ENCODE peak calls at places on chromosomes 4 and X, in four cellular contexts. One of them, this sample, is unnamed.

GRCh38 chr4:7538518-7538917 is 103.8 kb upstream of the PSAPL1 start:
- DNase-seq in HepG2: no peak
- DNase-seq in SK-N-SH: no peak
- DNase-seq in HCT116: no peak
- DNase-seq in this sample: no peak

GRCh38 chrX:95427389-95427788 is 1257.3 kb upstream of the DIAPH2 start:
- DNase-seq in HepG2: no peak
- DNase-seq in SK-N-SH: no peak
- DNase-seq in HCT116: no peak
- DNase-seq in this sample: no peak

GRCh38 chrX:95762716-95763115 is 921.9 kb upstream of the DIAPH2 start:
- DNase-seq in HepG2: no peak
- DNase-seq in SK-N-SH: no peak
- DNase-seq in HCT116: no peak
- DNase-seq in this sample: no peak

GRCh38 chrX:32744906-32745305 is 466.4 kb downstream of the DMD start:
- DNase-seq in HepG2: no peak
- DNase-seq in SK-N-SH: no peak
- DNase-seq in HCT116: no peak
- DNase-seq in this sample: no peak

GRCh38 chr4:40262861-40263260 is 66.0 kb downstream of the RHOH start:
- DNase-seq in HepG2: no peak
- DNase-seq in SK-N-SH: no peak
- DNase-seq in HCT116: no peak
- DNase-seq in this sample: no peak

GRCh38 chr4:96809563-96809962 is 969.7 kb downstream of the PDHA2 start:
- DNase-seq in HepG2: no peak
- DNase-seq in SK-N-SH: no peak
- DNase-seq in HCT116: no peak
- DNase-seq in this sample: no peak

GRCh38 chrX:63513825-63514574 is 162.9 kb upstream of the SPIN4 start:
- DNase-seq in HepG2: no peak
- DNase-seq in SK-N-SH: no peak
- DNase-seq in HCT116: no peak
- DNase-seq in this sample: no peak

GRCh38 chr4:185567828-185568442 is 32.6 kb upstream of the PDLIM3 start:
- DNase-seq in HepG2: peak
- DNase-seq in SK-N-SH: no peak
- DNase-seq in HCT116: no peak
- DNase-seq in this sample: no peak

GRCh38 chr4:184376136-184376838 is 98.1 kb downstream of the IRF2 start:
- DNase-seq in HepG2: no peak
- DNase-seq in SK-N-SH: no peak
- DNase-seq in HCT116: no peak
- DNase-seq in this sample: no peak

GRCh38 chrX:92260102-92260501 is 480.9 kb downstream of the PCDH11X start:
- DNase-seq in HepG2: no peak
- DNase-seq in SK-N-SH: no peak
- DNase-seq in HCT116: no peak
- DNase-seq in this sample: no peak

GRCh38 chr4:385934-386707 is 48.5 kb downstream of the ZNF141 start:
- DNase-seq in HepG2: no peak
- DNase-seq in SK-N-SH: peak
- DNase-seq in HCT116: no peak
- DNase-seq in this sample: no peak

GRCh38 chr4:386708-387105 is 49.1 kb downstream of the ZNF141 start:
- DNase-seq in HepG2: no peak
- DNase-seq in SK-N-SH: no peak
- DNase-seq in HCT116: no peak
- DNase-seq in this sample: no peak

DNA sequence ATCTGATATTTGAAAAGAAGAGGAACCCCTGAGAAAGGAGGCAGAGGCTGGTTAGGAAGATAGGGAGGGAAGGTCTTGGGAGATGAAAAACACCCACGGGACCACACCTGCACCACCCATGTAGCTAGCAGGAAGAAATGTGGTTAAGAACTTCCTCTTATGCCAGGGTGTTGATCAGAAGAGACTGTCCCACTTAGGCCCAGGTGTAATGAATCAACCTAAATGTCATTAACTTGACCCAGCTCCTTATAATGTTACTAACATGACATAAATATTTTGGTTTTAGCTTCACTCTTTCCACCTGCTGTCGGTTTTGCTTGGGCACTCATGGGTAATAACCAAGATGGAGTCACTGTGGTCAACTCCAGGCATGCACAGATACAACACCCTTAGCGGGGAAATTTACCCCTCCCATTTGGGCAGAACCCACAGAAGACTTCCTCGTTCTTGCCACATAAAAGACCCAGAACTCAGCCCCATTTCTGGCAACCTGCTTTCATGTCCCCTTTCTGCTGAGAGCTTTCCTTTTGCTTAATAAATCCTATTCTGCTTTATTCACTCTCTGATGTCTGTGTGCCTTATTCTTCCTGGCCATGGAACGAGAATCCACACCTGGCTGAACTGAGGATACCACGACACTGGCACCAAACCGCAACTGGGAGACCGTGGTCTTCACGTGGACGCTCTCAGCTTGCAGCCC is 46.8 kb downstream of the ZNF141 start:
- DNase-seq in HepG2: no peak
- DNase-seq in SK-N-SH: no peak
- DNase-seq in HCT116: no peak
- DNase-seq in this sample: no peak
- TF ChIP-seq SIN3A in HepG2: no peak
- TF ChIP-seq SIN3A in SK-N-SH: no peak
- TF ChIP-seq SIN3A in HCT116: no peak
- TF ChIP-seq SIN3A in this sample: no peak

DNA sequence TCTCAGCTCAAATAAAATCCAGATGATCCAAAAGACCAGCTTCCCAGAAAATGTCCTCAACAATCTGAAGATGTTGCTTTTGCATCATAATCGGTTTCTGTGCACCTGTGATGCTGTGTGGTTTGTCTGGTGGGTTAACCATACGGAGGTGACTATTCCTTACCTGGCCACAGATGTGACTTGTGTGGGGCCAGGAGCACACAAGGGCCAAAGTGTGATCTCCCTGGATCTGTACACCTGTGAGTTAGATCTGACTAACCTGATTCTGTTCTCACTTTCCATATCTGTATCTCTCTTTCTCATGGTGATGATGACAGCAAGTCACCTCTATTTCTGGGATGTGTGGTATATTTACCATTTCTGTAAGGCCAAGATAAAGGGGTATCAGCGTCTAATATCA is 18.7 kb upstream of the TLR8 start:
- DNase-seq in HepG2: no peak
- DNase-seq in SK-N-SH: no peak
- DNase-seq in HCT116: no peak
- DNase-seq in this sample: no peak
- TF ChIP-seq SIN3A in HepG2: no peak
- TF ChIP-seq SIN3A in SK-N-SH: no peak
- TF ChIP-seq SIN3A in HCT116: no peak
- TF ChIP-seq SIN3A in this sample: no peak

DNA sequence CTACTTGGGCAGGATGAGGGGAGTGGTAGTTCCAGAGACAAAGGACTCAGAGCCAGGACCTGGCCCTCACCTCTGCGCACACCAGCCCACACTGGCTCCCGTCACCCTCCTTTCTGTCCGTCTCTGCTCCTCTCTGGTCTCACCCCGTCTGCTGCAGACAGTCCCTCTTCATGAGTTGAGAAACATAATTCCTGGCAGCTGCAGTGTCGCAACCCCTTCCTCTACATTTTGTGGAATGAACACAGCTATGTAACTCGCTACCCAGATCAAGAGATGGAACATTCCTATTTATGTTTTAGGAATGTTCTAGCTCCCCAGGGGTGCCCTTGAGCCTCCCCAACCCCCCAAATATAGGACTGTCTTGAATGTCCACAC is 59.3 kb downstream of the SHROOM2 start:
- DNase-seq in HepG2: peak
- DNase-seq in SK-N-SH: no peak
- DNase-seq in HCT116: no peak
- DNase-seq in this sample: no peak
- TF ChIP-seq SIN3A in HepG2: no peak
- TF ChIP-seq SIN3A in SK-N-SH: no peak
- TF ChIP-seq SIN3A in HCT116: no peak
- TF ChIP-seq SIN3A in this sample: no peak

GRCh38 chrX:17374619-17375360 is at the start of gene NHS:
- DNase-seq in HepG2: no peak
- DNase-seq in SK-N-SH: peak
- DNase-seq in HCT116: peak
- DNase-seq in this sample: no peak
- TF ChIP-seq SIN3A in HepG2: no peak
- TF ChIP-seq SIN3A in SK-N-SH: no peak
- TF ChIP-seq SIN3A in HCT116: no peak
- TF ChIP-seq SIN3A in this sample: no peak

GRCh38 chrX:70062076-70062475 is at the start of gene OTUD6A:
- DNase-seq in HepG2: no peak
- DNase-seq in SK-N-SH: no peak
- DNase-seq in HCT116: no peak
- DNase-seq in this sample: no peak
- TF ChIP-seq SIN3A in HepG2: no peak
- TF ChIP-seq SIN3A in SK-N-SH: no peak
- TF ChIP-seq SIN3A in HCT116: no peak
- TF ChIP-seq SIN3A in this sample: no peak

DNA sequence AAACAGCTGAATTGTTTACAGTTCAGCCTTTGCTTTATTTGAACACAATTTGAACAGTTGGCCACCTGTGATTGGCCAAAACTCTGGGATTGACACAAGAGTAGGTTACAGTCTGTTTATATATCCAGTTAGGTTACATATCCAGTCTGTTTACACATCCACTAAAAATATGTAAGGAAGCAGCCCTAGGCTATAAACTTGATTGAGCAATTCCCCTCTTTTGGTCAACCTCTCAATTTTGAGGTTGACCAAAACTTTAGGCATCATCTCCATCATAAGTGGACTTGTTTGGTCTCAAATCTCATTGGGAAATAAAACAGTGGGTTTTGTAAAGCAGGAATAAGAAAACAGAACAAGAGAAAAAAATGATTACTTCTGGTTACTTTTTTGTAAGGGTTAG is 190.8 kb downstream of the SPATA18 start:
- DNase-seq in HepG2: no peak
- DNase-seq in SK-N-SH: no peak
- DNase-seq in HCT116: no peak
- DNase-seq in this sample: no peak
- TF ChIP-seq SIN3A in HepG2: no peak
- TF ChIP-seq SIN3A in SK-N-SH: no peak
- TF ChIP-seq SIN3A in HCT116: no peak
- TF ChIP-seq SIN3A in this sample: no peak

GRCh38 chr4:84582302-84582987 is 482 bp upstream of the CDS1 start:
- DNase-seq in HepG2: peak
- DNase-seq in SK-N-SH: peak
- DNase-seq in HCT116: peak
- DNase-seq in this sample: no peak

GRCh38 chr4:84583871-84584373 is 995 bp downstream of the CDS1 start:
- DNase-seq in HepG2: no peak
- DNase-seq in SK-N-SH: peak
- DNase-seq in HCT116: no peak
- DNase-seq in this sample: no peak

GRCh38 chr4:84579410-84579791 is 3.5 kb upstream of the CDS1 start:
- DNase-seq in HepG2: no peak
- DNase-seq in SK-N-SH: no peak
- DNase-seq in HCT116: no peak
- DNase-seq in this sample: no peak

GRCh38 chr4:84585276-84585675 is 2.3 kb downstream of the CDS1 start:
- DNase-seq in HepG2: no peak
- DNase-seq in SK-N-SH: no peak
- DNase-seq in HCT116: no peak
- DNase-seq in this sample: no peak

GRCh38 chr4:84582988-84583870 is at the start of gene CDS1:
- DNase-seq in HepG2: no peak
- DNase-seq in SK-N-SH: peak
- DNase-seq in HCT116: no peak
- DNase-seq in this sample: no peak
- TF ChIP-seq SIN3A in HepG2: no peak
- TF ChIP-seq SIN3A in SK-N-SH: no peak
- TF ChIP-seq SIN3A in HCT116: peak
- TF ChIP-seq SIN3A in this sample: no peak

DNA sequence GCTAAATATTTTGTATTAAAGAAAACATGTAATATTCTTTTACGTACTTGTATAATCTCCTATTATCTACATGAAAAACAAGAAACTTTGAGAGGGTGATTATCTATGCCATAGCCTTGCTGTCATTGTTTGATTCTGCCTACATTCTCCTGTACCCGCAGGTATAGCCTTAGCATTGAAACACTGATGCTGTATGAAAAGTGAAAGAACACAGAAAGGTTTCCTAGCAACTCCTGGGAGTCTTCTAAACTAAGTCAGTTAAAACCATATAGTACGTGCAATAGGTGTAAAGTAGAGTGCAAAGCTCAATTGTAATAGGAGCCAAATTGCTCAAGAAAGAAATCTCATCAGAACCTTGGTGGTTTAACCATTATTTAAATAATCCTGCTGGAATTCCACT is 489.6 kb downstream of the PCDH10 start:
- DNase-seq in HepG2: no peak
- DNase-seq in SK-N-SH: no peak
- DNase-seq in HCT116: no peak
- DNase-seq in this sample: no peak
- TF ChIP-seq SIN3A in HepG2: no peak
- TF ChIP-seq SIN3A in SK-N-SH: no peak
- TF ChIP-seq SIN3A in HCT116: no peak
- TF ChIP-seq SIN3A in this sample: no peak

GRCh38 chr4:170049793-170050192 is 23.6 kb upstream of the MFAP3L start:
- DNase-seq in HepG2: no peak
- DNase-seq in SK-N-SH: no peak
- DNase-seq in HCT116: no peak
- DNase-seq in this sample: no peak
- TF ChIP-seq SIN3A in HepG2: no peak
- TF ChIP-seq SIN3A in SK-N-SH: no peak
- TF ChIP-seq SIN3A in HCT116: no peak
- TF ChIP-seq SIN3A in this sample: no peak

GRCh38 chr4:125085-125820 is 952 bp downstream of the ZNF718 start:
- DNase-seq in HepG2: no peak
- DNase-seq in SK-N-SH: no peak
- DNase-seq in HCT116: no peak
- DNase-seq in this sample: no peak
- TF ChIP-seq SIN3A in HepG2: no peak
- TF ChIP-seq SIN3A in SK-N-SH: no peak
- TF ChIP-seq SIN3A in HCT116: no peak
- TF ChIP-seq SIN3A in this sample: peak